ENCODE peak calls at places on chromosome 5, in five cellular contexts. T is GM12878, C is A549, H is astrocyte of the spinal cord, I is heart left ventricle. P is an unnamed sample.

GRCh38 chr5:148912714-148913398 is 86.4 kb downstream of the ADRB2 start:
- DNase-seq in H (peak; percentile 91), C (peak; percentile 82), I (no peak), T (no peak), P (no peak)

GRCh38 chr5:72433520-72433919 is 73.7 kb downstream of the ZNF366 start:
- DNase-seq in C (no peak), T (no peak), H (no peak), I (no peak), P (no peak)

GRCh38 chr5:151740336-151740942 is 18.0 kb downstream of the ATOX1 start:
- DNase-seq in C (peak; percentile 83), T (no peak), H (peak; percentile 97), I (peak; percentile 78), P (peak; percentile 87)

GRCh38 chr5:82107277-82107676 is 135.5 kb downstream of the ATG10 start:
- DNase-seq in H (peak; percentile 13), C (peak; percentile 3), T (no peak), I (no peak), P (peak; percentile 35)

GRCh38 chr5:153952893-153953292 is 85.8 kb downstream of the FAM114A2 start:
- DNase-seq in C (no peak), H (no peak), T (no peak), I (no peak), P (no peak)

GRCh38 chr5:1125030-1125357 is 13.1 kb upstream of the SLC12A7 start:
- DNase-seq in I (peak; percentile 90), T (no peak), H (no peak), C (no peak), P (no peak)

GRCh38 chr5:137938358-137939138 is 49.3 kb downstream of the PKD2L2 start:
- DNase-seq in I (no peak), T (no peak), C (no peak), H (no peak), P (peak; percentile 21)

GRCh38 chr5:154118832-154119442 is 71.6 kb upstream of the GALNT10 start:
- DNase-seq in I (no peak), T (no peak), H (no peak), C (no peak), P (no peak)

GRCh38 chr5:96474073-96474472 is 41.0 kb upstream of the PCSK1 start:
- DNase-seq in H (no peak), C (no peak), T (no peak), I (no peak), P (no peak)

GRCh38 chr5:166909926-166910325 is 1381.5 kb upstream of the WWC1 start:
- DNase-seq in C (no peak), T (no peak), I (no peak), H (no peak), P (no peak)

GRCh38 chr5:107381189-107381856 is 289.4 kb downstream of the EFNA5 start:
- DNase-seq in C (peak; percentile 80), H (peak; percentile 89), I (no peak), T (no peak), P (no peak)

GRCh38 chr5:98638701-98639100 is 134.8 kb upstream of the RGMB start:
- DNase-seq in H (peak; percentile 56), T (no peak), I (peak; percentile 53), C (no peak), P (no peak)

GRCh38 chr5:11619339-11620028 is 284.8 kb downstream of the CTNND2 start:
- DNase-seq in T (no peak), H (peak; percentile 14), C (no peak), I (no peak), P (no peak)

GRCh38 chr5:170552486-170553122 is 48.8 kb downstream of the KCNIP1 start:
- DNase-seq in H (peak; percentile 91), I (peak; percentile 85), T (no peak), C (no peak), P (no peak)

GRCh38 chr5:151602806-151603205 is 11.7 kb upstream of the FAT2 start:
- DNase-seq in I (no peak), C (no peak), T (no peak), H (no peak), P (no peak)

GRCh38 chr5:135631356-135631755 is 52.6 kb upstream of the CXCL14 start:
- DNase-seq in C (no peak), I (no peak), T (no peak), H (no peak), P (no peak)

GRCh38 chr5:96427823-96428222 is 5.2 kb downstream of the PCSK1 start:
- DNase-seq in H (peak; percentile 33), C (no peak), I (no peak), T (no peak), P (no peak)

GRCh38 chr5:55904152-55904551 is 53.0 kb downstream of the IL31RA start:
- DNase-seq in T (no peak), I (peak; percentile 55), C (no peak), H (peak; percentile 62), P (peak; percentile 32)

GRCh38 chr5:159850192-159850573 is 66.1 kb upstream of the ADRA1B start:
- DNase-seq in H (peak; percentile 82), T (no peak), I (no peak), C (no peak), P (no peak)

GRCh38 chr5:37002176-37002751 is 125.7 kb downstream of the NIPBL start:
- DNase-seq in T (no peak), I (no peak), H (no peak), C (no peak), P (no peak)

GRCh38 chr5:65121880-65122436 is 353.2 kb downstream of the CWC27 start:
- DNase-seq in T (no peak), C (no peak), I (no peak), H (peak; percentile 55), P (no peak)

GRCh38 chr5:60677831-60678664 is 21.9 kb downstream of the DEPDC1B start:
- DNase-seq in T (peak; percentile 20), H (peak; percentile 64), C (peak; percentile 54), I (no peak), P (peak; percentile 54)

GRCh38 chr5:97400537-97400936 is 217.5 kb upstream of the RIOK2 start:
- DNase-seq in I (no peak), C (no peak), T (no peak), H (no peak), P (no peak)

GRCh38 chr5:68178579-68178978 is 37.0 kb upstream of the PIK3R1 start:
- DNase-seq in C (peak; percentile 6), T (no peak), I (no peak), H (no peak), P (no peak)

GRCh38 chr5:170126626-170127025 is 20.9 kb downstream of the FOXI1 start:
- DNase-seq in H (no peak), C (no peak), T (no peak), I (no peak), P (no peak)

GRCh38 chr5:23445573-23445972 is 61.8 kb upstream of the PRDM9 start:
- DNase-seq in I (no peak), C (no peak), T (no peak), H (no peak), P (no peak)

GRCh38 chr5:127070243-127070642 is 3.1 kb downstream of the C5orf63 start:
- DNase-seq in I (no peak), C (no peak), H (no peak), T (no peak), P (no peak)

GRCh38 chr5:56638061-56638621 is 177.2 kb upstream of the MAP3K1 start:
- DNase-seq in I (no peak), H (no peak), T (no peak), C (no peak), P (no peak)

GRCh38 chr5:60810036-60810435 is 34.0 kb downstream of the ELOVL7 start:
- DNase-seq in I (no peak), C (no peak), H (no peak), T (no peak), P (no peak)

GRCh38 chr5:145446412-145446811 is 388.7 kb downstream of the PRELID2 start:
- DNase-seq in H (no peak), I (no peak), T (no peak), C (no peak), P (no peak)

GRCh38 chr5:105462377-105462776 is 1899.8 kb upstream of the NUDT12 start:
- DNase-seq in H (no peak), C (no peak), T (no peak), I (no peak), P (no peak)

GRCh38 chr5:58410441-58410840 is 49.4 kb downstream of the PLK2 start:
- DNase-seq in T (no peak), C (peak; percentile 18), H (peak; percentile 79), I (no peak), P (no peak)

GRCh38 chr5:40557486-40557885 is 122.2 kb upstream of the PTGER4 start:
- DNase-seq in T (no peak), C (no peak), I (no peak), H (peak; percentile 32), P (no peak)

GRCh38 chr5:148457183-148457620 is 73.4 kb downstream of the FBXO38 start:
- DNase-seq in T (no peak), H (no peak), C (peak; percentile 9), I (no peak), P (peak; percentile 10)

DNA sequence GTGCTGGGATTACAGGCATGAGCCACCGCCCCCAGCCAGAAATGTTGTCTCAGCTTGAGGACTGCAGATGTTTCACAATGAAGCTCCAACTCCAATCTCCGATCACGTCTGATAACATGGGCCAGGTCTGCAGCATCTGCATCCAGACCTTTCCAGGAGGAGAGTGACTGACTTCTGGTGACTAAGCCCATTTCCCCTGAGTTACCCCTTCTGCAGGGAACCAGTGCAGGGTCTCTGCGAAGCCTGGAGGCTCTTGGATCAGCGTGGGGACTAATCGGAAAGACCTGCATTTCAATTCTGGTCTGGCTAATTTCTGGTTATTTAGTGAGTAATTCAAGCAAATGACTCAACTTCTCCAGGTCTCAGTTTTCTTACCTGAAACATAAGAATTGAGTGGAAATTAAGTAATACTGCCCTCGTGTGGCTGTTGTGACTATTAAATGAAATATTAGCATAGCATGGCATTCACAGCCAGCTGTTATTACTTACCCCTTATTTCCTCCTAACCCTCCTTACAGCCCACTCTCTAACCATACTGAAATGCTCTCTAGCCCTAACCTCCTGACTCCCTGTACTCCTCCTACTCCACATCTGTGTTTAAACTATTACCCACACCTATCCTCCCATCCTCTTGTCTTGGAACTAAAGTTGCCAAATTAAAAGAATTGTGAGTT is 2.2 kb upstream of the GNPDA1 start:
- DNase-seq in H (peak; percentile 80), C (peak; percentile 62), I (no peak), T (no peak), P (peak; percentile 68)
- H3K4me3 ChIP-seq in H (no peak overlapping the region), C (no peak overlapping the region), I (no peak overlapping the region), T (no peak overlapping the region), P (no peak overlapping the region)

GRCh38 chr5:157740211-157740610 is 3.3 kb upstream of the LSM11 start:
- DNase-seq in H (no peak), I (no peak), C (peak; percentile 69), T (no peak), P (peak; percentile 46)
- TF ChIP-seq CTCF in H (peak; percentile 56), I (no peak), C (peak; percentile 65), T (peak; percentile 64), P (peak; percentile 48)

DNA sequence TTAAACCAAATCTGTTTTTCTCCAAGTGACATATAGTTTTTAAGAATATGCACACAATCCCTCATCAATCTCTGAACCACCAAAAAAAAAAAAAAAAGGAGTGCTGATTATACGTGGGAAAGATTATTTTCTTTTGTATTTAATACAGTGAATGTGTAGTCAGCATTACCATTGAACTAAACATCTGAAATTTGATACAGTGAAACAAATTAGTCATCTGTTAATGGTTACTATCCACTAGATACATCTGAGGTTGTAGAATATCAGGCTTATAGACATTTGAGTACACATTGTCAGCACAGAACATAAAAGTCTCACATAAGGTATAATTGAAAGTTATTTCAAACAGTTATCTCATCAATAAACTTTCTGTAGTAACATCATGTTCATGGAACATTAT is 87.0 kb downstream of the SLF1 start:
- DNase-seq in I (no peak), H (peak; percentile 36), C (no peak), T (no peak), P (no peak)
- H3K4me3 ChIP-seq in I (no peak overlapping the region), H (no peak overlapping the region), C (no peak overlapping the region), T (no peak overlapping the region), P (no peak overlapping the region)

GRCh38 chr5:43227655-43228054 is 35.6 kb downstream of the NIM1K start:
- DNase-seq in H (peak; percentile 55), C (peak; percentile 60), T (no peak), I (no peak), P (peak; percentile 60)
- TF ChIP-seq CTCF in H (peak; percentile 52), C (peak; percentile 70), T (peak; percentile 17), I (peak; percentile 4), P (peak; percentile 25)